ENCODE peak calls at places on chromosomes 11 and 22, in eight cellular contexts. R is HCT116; I is vagina; S is CD4-positive, alpha-beta T cell; W is A549; T is body of pancreas; Y is IMR-90; E is upper lobe of right lung. K is an unnamed sample.

GRCh38 chr11:67352546-67353316 is 615 bp downstream of the POLD4 start:
- DNase-seq in Y (no peak), I (no peak), T (peak; percentile 68), S (no peak), R (no peak), E (peak; percentile 69), W (no peak), K (peak; percentile 45)

GRCh38 chr22:23072035-23072910 is 2.0 kb downstream of the GNAZ start:
- DNase-seq in W (no peak), I (no peak), S (no peak), Y (peak; percentile 30), E (peak; percentile 36), R (no peak), T (no peak), K (no peak)

GRCh38 chr11:18527512-18527911 is 770 bp upstream of the TSG101 start:
- DNase-seq in W (peak; percentile 44), S (no peak), R (no peak), Y (peak; percentile 43), E (no peak), I (no peak), T (no peak), K (no peak)

GRCh38 chr11:87445002-87445401 is 407.3 kb downstream of the TMEM135 start:
- DNase-seq in I (no peak), W (no peak), S (no peak), R (no peak), Y (peak; percentile 67), E (no peak), T (no peak), K (no peak)

GRCh38 chr22:22855617-22856308 is 31.9 kb upstream of the IGLL5 start:
- DNase-seq in E (no peak), R (no peak), S (no peak), I (no peak), T (no peak), Y (no peak), W (no peak), K (no peak)

GRCh38 chr11:120343429-120343828 is 7.2 kb downstream of the ARHGEF12 start:
- DNase-seq in E (no peak), S (no peak), R (no peak), W (no peak), Y (no peak), T (no peak), I (no peak), K (no peak)

GRCh38 chr11:57100638-57101312 is 81.0 kb upstream of the LRRC55 start:
- DNase-seq in S (no peak), I (no peak), R (no peak), Y (no peak), T (no peak), W (no peak), E (no peak), K (no peak)

GRCh38 chr11:75087319-75088055 is 9.2 kb downstream of the OR2AT4 start:
- DNase-seq in R (no peak), Y (no peak), S (no peak), I (no peak), E (no peak), W (no peak), T (no peak), K (no peak)

GRCh38 chr11:86746509-86746908 is 53.8 kb upstream of the PRSS23 start:
- DNase-seq in R (no peak), T (no peak), Y (no peak), W (no peak), S (no peak), I (no peak), E (no peak), K (no peak)

GRCh38 chr11:102830328-102830727 is 13.1 kb downstream of the MMP3 start:
- DNase-seq in Y (peak; percentile 29), T (no peak), S (no peak), I (no peak), E (no peak), R (no peak), W (no peak), K (no peak)

GRCh38 chr22:24429411-24430365 is 2.3 kb downstream of the ADORA2A start:
- DNase-seq in T (no peak), R (no peak), S (peak; percentile 56), E (peak; percentile 69), W (no peak), Y (peak; percentile 22), I (no peak), K (no peak)

GRCh38 chr11:104665631-104666030 is 232.6 kb downstream of the CASP12 start:
- DNase-seq in I (no peak), T (no peak), W (no peak), S (no peak), R (no peak), Y (peak; percentile 80), E (no peak), K (no peak)

GRCh38 chr11:24233041-24233440 is 263.8 kb upstream of the LUZP2 start:
- DNase-seq in E (no peak), R (no peak), T (no peak), W (no peak), I (no peak), Y (no peak), S (no peak), K (no peak)

GRCh38 chr22:35915477-35916013 is 113.1 kb downstream of the RBFOX2 start:
- DNase-seq in T (no peak), W (no peak), Y (peak; percentile 66), E (no peak), S (no peak), R (no peak), I (no peak), K (no peak)

GRCh38 chr22:43560651-43561050 is 148.8 kb downstream of the MPPED1 start:
- DNase-seq in S (no peak), Y (no peak), E (no peak), R (no peak), W (no peak), T (no peak), I (no peak), K (no peak)

GRCh38 chr22:44618400-44618799 is 83.6 kb upstream of the PRR5 start:
- DNase-seq in I (no peak), T (no peak), E (no peak), Y (no peak), W (no peak), S (no peak), R (no peak), K (no peak)

GRCh38 chr11:72771507-72771906 is 19.3 kb upstream of the ARAP1 start:
- DNase-seq in I (no peak), R (no peak), Y (peak; percentile 72), S (no peak), E (no peak), T (no peak), W (no peak), K (no peak)

GRCh38 chr11:128692750-128693578 is 908 bp upstream of the FLI1 start:
- DNase-seq in Y (no peak), W (no peak), S (no peak), E (peak; percentile 73), I (no peak), T (no peak), R (no peak), K (no peak)

GRCh38 chr11:35340101-35340500 is 79.3 kb downstream of the SLC1A2 start:
- DNase-seq in W (no peak), I (no peak), Y (no peak), T (no peak), R (no peak), E (no peak), S (no peak), K (no peak)

DNA sequence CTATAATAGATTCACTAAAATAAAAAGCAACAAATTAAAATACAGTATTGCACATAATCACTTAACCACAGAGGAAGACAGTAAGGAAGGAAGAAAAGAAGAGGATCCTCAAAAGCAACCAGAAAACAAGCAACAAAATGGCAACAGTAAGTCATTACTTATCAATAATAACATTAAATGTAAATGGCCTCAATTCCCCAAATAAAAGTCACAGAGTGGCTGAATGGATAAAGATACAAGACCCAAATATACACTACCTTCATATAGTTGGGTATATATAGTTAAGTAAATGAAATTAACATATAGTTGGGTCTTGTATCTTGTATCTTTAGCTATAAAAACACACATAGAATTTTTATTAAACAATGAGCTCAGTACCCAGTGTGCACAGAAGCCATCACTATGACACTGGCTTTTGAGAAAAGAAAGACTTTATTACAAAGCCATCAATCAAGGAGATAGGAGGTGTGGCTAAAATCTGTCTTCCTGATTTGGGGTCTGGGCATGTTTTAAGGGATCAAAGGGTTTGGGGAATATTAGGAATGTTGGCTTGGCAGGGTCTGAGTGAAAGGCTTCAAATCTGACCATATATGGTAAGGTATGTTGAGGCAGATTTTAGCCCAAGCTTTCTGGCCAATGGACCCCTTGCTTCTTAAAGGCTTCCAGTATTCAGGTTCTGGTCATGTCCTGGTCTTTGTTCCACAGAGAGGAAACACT is 13.4 kb upstream of the GLYAT start:
- DNase-seq in T (no peak), Y (no peak), E (no peak), I (no peak), R (no peak), S (no peak), W (no peak), K (no peak)
- H3K9me3 ChIP-seq in T (no peaks in the 10 kb centered on the region), Y (no peaks in the 10 kb centered on the region), E (no peaks in the 10 kb centered on the region), I (no peaks in the 10 kb centered on the region), R (no peaks in the 10 kb centered on the region), S (peaks cover 11% of the 10 kb centered on the region), W (no peaks in the 10 kb centered on the region), K (no peaks in the 10 kb centered on the region)

DNA sequence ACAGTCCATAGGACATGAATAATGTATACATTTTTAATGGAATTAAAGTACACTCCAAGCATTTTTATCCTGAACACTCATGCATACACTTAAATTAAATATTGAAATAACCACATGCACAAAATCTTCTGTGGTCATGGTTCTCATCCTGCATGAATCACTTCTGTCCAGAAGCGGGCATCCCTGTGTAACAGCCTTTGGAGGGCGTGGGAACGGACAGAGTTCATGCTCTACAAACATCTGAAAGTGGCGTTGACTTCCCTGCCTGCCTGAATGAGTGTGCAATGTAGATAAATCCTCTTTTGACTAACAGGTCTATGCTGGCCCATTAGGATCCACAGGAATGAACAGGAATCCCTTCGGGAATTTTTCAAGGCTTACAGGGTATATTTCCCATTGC is 780.2 kb downstream of the BRD1 start:
- DNase-seq in T (no peak), W (no peak), S (no peak), E (no peak), R (no peak), Y (peak; percentile 15), I (no peak), K (no peak)
- H3K9me3 ChIP-seq in T (no peaks in the 10 kb centered on the region), W (no peaks in the 10 kb centered on the region), S (no peaks in the 10 kb centered on the region), E (no peaks in the 10 kb centered on the region), R (no peaks in the 10 kb centered on the region), Y (peaks cover 59% of the 10 kb centered on the region), I (no peaks in the 10 kb centered on the region), K (no peaks in the 10 kb centered on the region)

GRCh38 chr11:97995874-97996273 is 1024.9 kb upstream of the CNTN5 start:
- DNase-seq in Y (no peak), T (no peak), R (no peak), E (no peak), S (no peak), I (no peak), W (no peak), K (no peak)
- H3K9me3 ChIP-seq in Y (no peaks in the 10 kb centered on the region), T (no peaks in the 10 kb centered on the region), R (no peaks in the 10 kb centered on the region), E (no peaks in the 10 kb centered on the region), S (no peaks in the 10 kb centered on the region), I (no peaks in the 10 kb centered on the region), W (no peaks in the 10 kb centered on the region), K (no peaks in the 10 kb centered on the region)

GRCh38 chr11:134474942-134475341 is 62.9 kb upstream of the B3GAT1 start:
- DNase-seq in S (no peak), T (no peak), Y (no peak), E (peak; percentile 45), I (no peak), W (no peak), R (no peak), K (no peak)
- H3K9me3 ChIP-seq in S (no peaks in the 10 kb centered on the region), T (no peaks in the 10 kb centered on the region), Y (peaks cover 58% of the 10 kb centered on the region), E (no peaks in the 10 kb centered on the region), I (no peaks in the 10 kb centered on the region), W (no peaks in the 10 kb centered on the region), R (no peaks in the 10 kb centered on the region), K (no peaks in the 10 kb centered on the region)

K was measured in T-helper 17 cell.